ENCODE peak calls at places on chromosomes 16 and 17, in eight cellular contexts. G is BJ; N is T-cell; U is T-helper 1 cell; Z is endodermal cell; H is GOT3; O is HS-5; M is stimulated activated CD8-positive, alpha-beta memory T cell treated with anti-CD3 and anti-CD28 coated beads, Interleukin-15, amount 100 ng/mL, for 24 hours. R is an unnamed sample.

GRCh38 chr16:56273615-56274014 is 82.3 kb downstream of the GNAO1 start:
- DNase-seq in G (no peak), N (no peak), U (no peak), Z (no peak), H (no peak), O (no peak), M (no peak), R (no peak)

GRCh38 chr17:68511254-68511670 is 968 bp upstream of the PRKAR1A start:
- DNase-seq in G (no peak), N (no peak), U (no peak), Z (no peak), H (no peak), O (peak), M (no peak), R (peak)

GRCh38 chr17:81528384-81528650 is 140 bp downstream of the FSCN2 start:
- DNase-seq in G (no peak), N (no peak), U (no peak), Z (no peak), H (no peak), O (no peak), M (no peak), R (no peak)

GRCh38 chr17:40499551-40500189 is 1.8 kb downstream of the TNS4 start:
- DNase-seq in G (no peak), N (no peak), U (no peak), Z (peak), H (no peak), O (no peak), M (no peak), R (peak)

GRCh38 chr17:33987162-33987561 is 267.9 kb upstream of the CCL2 start:
- DNase-seq in G (no peak), N (no peak), U (no peak), Z (peak), H (no peak), O (no peak), M (no peak), R (no peak)

GRCh38 chr17:39642675-39643074 is 5.7 kb downstream of the STARD3 start:
- DNase-seq in G (no peak), N (no peak), U (no peak), Z (no peak), H (no peak), O (no peak), M (no peak), R (no peak)

GRCh38 chr17:4807534-4808377 is 804 bp downstream of the PLD2 start:
- DNase-seq in G (no peak), N (no peak), U (no peak), Z (peak), H (no peak), O (no peak), M (no peak), R (no peak)

GRCh38 chr16:81620796-81621195 is 158.3 kb upstream of the PLCG2 start:
- DNase-seq in G (no peak), N (no peak), U (no peak), Z (no peak), H (no peak), O (no peak), M (no peak), R (no peak)

GRCh38 chr16:2032285-2033056 is 5.8 kb downstream of the NHERF2 start:
- DNase-seq in G (no peak), N (no peak), U (no peak), Z (no peak), H (no peak), O (no peak), M (no peak), R (no peak)

GRCh38 chr17:32936894-32937500 is 9.0 kb downstream of the TMEM98 start:
- DNase-seq in G (no peak), N (peak), U (peak), Z (peak), H (no peak), O (no peak), M (peak), R (peak)

GRCh38 chr17:57605734-57606105 is 139.4 kb downstream of the CCDC182 start:
- DNase-seq in G (no peak), N (no peak), U (no peak), Z (no peak), H (no peak), O (no peak), M (no peak), R (peak)

GRCh38 chr17:8029121-8029520 is 9.7 kb upstream of the ALOX15B start:
- DNase-seq in G (peak), N (no peak), U (no peak), Z (no peak), H (no peak), O (no peak), M (no peak), R (no peak)

GRCh38 chr16:11585460-11586374 is 1.0 kb downstream of the LITAF start:
- DNase-seq in G (no peak), N (peak), U (no peak), Z (no peak), H (no peak), O (no peak), M (no peak), R (no peak)

GRCh38 chr17:63151981-63152523 is 186.0 kb downstream of the TANC2 start:
- DNase-seq in G (no peak), N (no peak), U (no peak), Z (no peak), H (no peak), O (no peak), M (no peak), R (no peak)

GRCh38 chr17:47905221-47905733 is 9.2 kb downstream of the SP2 start:
- DNase-seq in G (peak), N (no peak), U (no peak), Z (peak), H (no peak), O (no peak), M (no peak), R (no peak)

GRCh38 chr17:27848941-27849340 is 44.2 kb downstream of the LYRM9 start:
- DNase-seq in G (no peak), N (no peak), U (no peak), Z (no peak), H (no peak), O (no peak), M (no peak), R (peak)

GRCh38 chr16:10368984-10369551 is 16.8 kb upstream of the ATF7IP2 start:
- DNase-seq in G (no peak), N (no peak), U (no peak), Z (peak), H (no peak), O (no peak), M (no peak), R (no peak)

GRCh38 chr17:39765159-39765558 is 27.4 kb downstream of the GRB7 start:
- DNase-seq in G (no peak), N (no peak), U (no peak), Z (peak), H (no peak), O (no peak), M (no peak), R (no peak)

GRCh38 chr16:57357330-57358151 is 1.0 kb upstream of the CCL22 start:
- DNase-seq in G (no peak), N (no peak), U (no peak), Z (no peak), H (no peak), O (no peak), M (no peak), R (no peak)

R was measured in NCI-H1105 treated with DMSO at 0.1 percent for 48 hours.